ENCODE peak calls at places on chromosomes 12 and 14, in seven cellular contexts. Z is GM23338; P is neural progenitor cell; Y is mucosa of descending colon; R is cardiac muscle cell; A is A549; I is CD8-positive, alpha-beta T cell. F is an unnamed sample. For H3K4me1, the result is how much of the 10 kb centered on the place peaks cover.

GRCh38 chr12:92574046-92574783 is 128.6 kb upstream of the PLEKHG7 start:
- DNase-seq in P (peak), A (peak), I (no peak), Y (no peak), R (peak), Z (peak), F (no peak)

GRCh38 chr12:22333186-22333745 is 1.2 kb downstream of the ST8SIA1 start:
- DNase-seq in I (no peak), P (no peak), R (peak), Z (no peak), A (no peak), Y (no peak), F (no peak)

GRCh38 chr14:31752867-31753661 is 191.9 kb downstream of the NUBPL start:
- DNase-seq in Z (no peak), R (no peak), P (no peak), I (no peak), A (no peak), Y (no peak), F (no peak)

GRCh38 chr14:65709576-65709975 is 297.0 kb downstream of the FUT8 start:
- DNase-seq in A (no peak), Z (no peak), Y (no peak), R (peak), P (no peak), I (no peak), F (no peak)

GRCh38 chr14:21960636-21961035 is 287.0 kb upstream of the OR4E1 start:
- DNase-seq in Y (no peak), R (no peak), P (no peak), I (no peak), A (no peak), Z (no peak), F (no peak)

GRCh38 chr12:103809154-103809553 is 31.9 kb downstream of the NT5DC3 start:
- DNase-seq in Z (no peak), A (no peak), Y (no peak), I (no peak), R (no peak), P (no peak), F (no peak)

GRCh38 chr14:91367173-91368171 is 50.1 kb downstream of the CCDC88C start:
- DNase-seq in Z (no peak), Y (peak), P (no peak), A (peak), R (peak), I (peak), F (no peak)

GRCh38 chr14:77862154-77862783 is 62.4 kb downstream of the ADCK1 start:
- DNase-seq in R (peak), I (peak), Y (peak), P (peak), Z (peak), A (peak), F (peak)

GRCh38 chr12:53190108-53190729 is 9.5 kb upstream of the CSAD start:
- DNase-seq in Z (peak), A (peak), Y (peak), R (peak), I (peak), P (peak), F (no peak)

GRCh38 chr12:53956251-53956887 is 1.7 kb downstream of the HOXC12 start:
- DNase-seq in P (no peak), Z (no peak), I (no peak), A (no peak), Y (no peak), R (no peak), F (no peak)

GRCh38 chr12:51183816-51184215 is 10.9 kb upstream of the TFCP2 start:
- DNase-seq in P (no peak), I (no peak), Y (peak), Z (peak), A (no peak), R (peak), F (no peak)

GRCh38 chr14:57302883-57303282 is 34.1 kb downstream of the AP5M1 start:
- DNase-seq in I (no peak), A (no peak), R (peak), Z (no peak), Y (no peak), P (no peak), F (no peak)

GRCh38 chr12:10194160-10194559 is 15.3 kb downstream of the TMEM52B start:
- DNase-seq in Z (no peak), Y (no peak), A (no peak), P (no peak), I (no peak), R (no peak), F (no peak)

GRCh38 chr14:100535287-100536131 is 51.7 kb downstream of the BEGAIN start:
- DNase-seq in A (no peak), Y (no peak), R (no peak), Z (no peak), P (no peak), I (peak), F (peak)

GRCh38 chr14:103696466-103697071 is 18.7 kb downstream of the XRCC3 start:
- DNase-seq in R (peak), Y (no peak), Z (no peak), P (no peak), A (no peak), I (no peak), F (no peak)

GRCh38 chr12:108638141-108638823 is 4.6 kb upstream of the SELPLG start:
- DNase-seq in I (no peak), Y (peak), P (peak), A (no peak), Z (peak), R (peak), F (peak)

GRCh38 chr14:36986407-36986806 is 186.0 kb downstream of the SLC25A21 start:
- DNase-seq in A (no peak), R (no peak), Z (no peak), I (no peak), Y (no peak), P (no peak), F (no peak)

GRCh38 chr12:25861226-25861625 is 97.3 kb upstream of the RASSF8 start:
- DNase-seq in R (no peak), P (no peak), I (no peak), Y (no peak), Z (no peak), A (no peak), F (no peak)

GRCh38 chr14:73823339-73823885 is 28.2 kb upstream of the PTGR2 start:
- DNase-seq in R (no peak), I (no peak), Z (no peak), P (no peak), Y (no peak), A (no peak), F (no peak)

GRCh38 chr14:92491782-92492181 is 21.8 kb upstream of the RIN3 start:
- DNase-seq in Y (no peak), A (no peak), R (no peak), P (no peak), I (no peak), Z (no peak), F (no peak)

GRCh38 chr14:30223966-30224365 is 296.3 kb upstream of the PRKD1 start:
- DNase-seq in I (no peak), Z (no peak), A (no peak), P (no peak), Y (no peak), R (peak), F (no peak)

GRCh38 chr12:111598637-111599458 is at the start of gene ATXN2:
- DNase-seq in P (peak), Y (peak), A (no peak), Z (peak), I (peak), R (peak), F (no peak)

GRCh38 chr14:68634346-68634745 is 158.5 kb downstream of the ZFP36L1 start:
- DNase-seq in R (no peak), I (no peak), A (no peak), Y (no peak), Z (no peak), P (no peak), F (no peak)

GRCh38 chr14:103562385-103563088 is at the start of the genes BAG5 and COA8:
- DNase-seq in Z (peak), R (peak), P (peak), A (peak), I (peak), Y (peak), F (no peak)

GRCh38 chr14:72607386-72608125 is 286.3 kb downstream of the DPF3 start:
- DNase-seq in R (no peak), P (no peak), A (no peak), I (no peak), Z (no peak), Y (no peak), F (peak)

GRCh38 chr12:12736759-12737676 is 19.9 kb downstream of the CDKN1B start:
- DNase-seq in I (peak), Y (no peak), A (peak), R (peak), Z (peak), P (peak), F (no peak)

GRCh38 chr14:102092806-102093205 is 6.0 kb upstream of the HSP90AA1 start:
- DNase-seq in P (no peak), Z (no peak), Y (no peak), A (no peak), R (no peak), I (no peak), F (no peak)

GRCh38 chr12:31896514-31897039 is 62.6 kb upstream of the RESF1 start:
- DNase-seq in P (no peak), Z (peak), A (no peak), R (peak), I (peak), Y (peak), F (no peak)

GRCh38 chr14:35292770-35293561 is 784 bp downstream of the PSMA6 start:
- DNase-seq in Y (no peak), P (no peak), I (no peak), R (no peak), Z (no peak), A (no peak), F (no peak)

GRCh38 chr14:58362798-58363412 is 32.8 kb upstream of the TOMM20L start:
- DNase-seq in R (peak), P (peak), A (peak), I (no peak), Z (peak), Y (peak), F (no peak)

GRCh38 chr14:94367896-94368590 is 20.4 kb downstream of the SERPINA1 start:
- DNase-seq in R (no peak), Y (no peak), A (no peak), P (no peak), I (no peak), Z (no peak), F (no peak)
- TF ChIP-seq CTCF in R (no peak), Y (no peak), A (no peak), P (no peak), I (no peak), Z (no peak), F (no peak)

DNA sequence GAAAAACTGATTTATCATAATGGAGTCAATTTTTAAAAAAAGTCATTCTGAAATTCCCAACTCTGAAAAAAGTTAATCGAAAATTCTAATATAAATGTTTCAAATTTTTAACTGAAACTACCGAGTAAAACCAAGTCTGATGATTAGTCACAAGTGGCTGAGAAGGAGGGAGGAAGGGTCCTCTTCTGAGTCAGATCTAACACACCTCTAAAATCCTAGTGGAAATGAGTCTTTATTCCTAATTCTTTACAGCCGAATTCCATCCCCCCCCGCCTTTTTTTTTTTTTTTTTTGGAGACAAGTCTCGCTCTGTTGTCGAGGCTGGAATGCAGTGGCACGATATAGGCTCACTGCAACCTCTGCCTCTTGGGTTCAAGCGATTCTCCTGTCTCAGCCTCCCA is 37.9 kb downstream of the RAD9B start:
- DNase-seq in Y (no peak), A (no peak), Z (no peak), R (no peak), P (no peak), I (no peak), F (no peak)
- H3K4me1 ChIP-seq in Y (under half), A (under half), Z (under half), R (half or more), P (under half), I (under half), F (under half)

GRCh38 chr12:94390130-94390485 is 69.6 kb downstream of the CEP83 start:
- DNase-seq in R (no peak), Y (no peak), P (no peak), A (no peak), Z (peak), I (no peak), F (no peak)
- H3K4me3 ChIP-seq in R (no peak), Y (no peak), P (peak), A (no peak), Z (peak), I (no peak), F (no peak)

GRCh38 chr12:20567413-20567812 is 127.7 kb upstream of the SLCO1C1 start:
- DNase-seq in P (no peak), R (peak), I (no peak), Z (no peak), A (peak), Y (no peak), F (no peak)
- TF ChIP-seq CTCF in P (no peak), R (no peak), I (no peak), Z (no peak), A (no peak), Y (no peak), F (no peak)

DNA sequence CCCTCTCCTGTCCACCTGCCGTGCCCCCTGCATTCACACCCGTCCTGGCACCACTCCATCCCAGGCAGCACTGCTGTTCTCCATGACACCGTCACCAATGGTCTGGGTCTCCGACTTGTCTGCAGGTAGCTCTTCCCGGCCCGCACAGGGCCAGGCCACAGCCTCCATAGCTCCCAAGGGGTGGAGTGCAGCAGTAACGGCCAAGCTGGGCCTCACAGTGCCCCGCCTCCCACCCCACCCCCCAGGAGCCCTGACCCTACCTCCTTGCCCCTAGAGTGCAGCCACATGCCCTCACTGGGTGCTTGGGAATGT is 12.9 kb downstream of the FBRSL1 start:
- DNase-seq in I (no peak), A (no peak), P (no peak), Y (no peak), Z (no peak), R (no peak), F (no peak)
- H3K4me1 ChIP-seq in I (half or more), A (under half), P (under half), Y (under half), Z (under half), R (under half), F (under half)

GRCh38 chr12:6569312-6569711 is 1.2 kb upstream of the NOP2 start:
- DNase-seq in P (no peak), I (no peak), Y (no peak), A (no peak), Z (no peak), R (no peak), F (no peak)

GRCh38 chr12:6567824-6568617 is at the start of gene NOP2:
- DNase-seq in I (peak), Y (peak), P (peak), A (peak), R (peak), Z (peak), F (peak)

GRCh38 chr12:6570264-6570887 is 2.3 kb upstream of the NOP2 start:
- DNase-seq in I (peak), Y (peak), P (peak), Z (peak), R (no peak), A (peak), F (no peak)

GRCh38 chr12:6569786-6570185 is 1.7 kb upstream of the NOP2 start:
- DNase-seq in Z (no peak), P (no peak), Y (no peak), A (no peak), I (no peak), R (no peak), F (no peak)

GRCh38 chr12:6567112-6567680 is 895 bp downstream of the NOP2 start:
- DNase-seq in A (no peak), Z (no peak), R (no peak), P (no peak), Y (no peak), I (no peak), F (no peak)
- H3K4me3 ChIP-seq in A (peak), Z (peak), R (peak), P (peak), Y (peak), I (peak), F (peak)

GRCh38 chr12:38316391-38317129 is at the start of gene ALG10B:
- DNase-seq in Z (peak), Y (peak), A (peak), P (peak), R (peak), I (peak), F (peak)
- TF ChIP-seq CTCF in Z (peak), Y (peak), A (peak), P (peak), R (peak), I (peak), F (peak)

GRCh38 chr12:14560904-14561574 is 6.6 kb downstream of the PLBD1 start:
- DNase-seq in Y (no peak), I (no peak), A (no peak), R (no peak), Z (no peak), P (no peak), F (no peak)
- H3K4me1 ChIP-seq in Y (under half), I (under half), A (under half), R (under half), Z (under half), P (under half), F (under half)

GRCh38 chr14:59481407-59482119 is 2.6 kb downstream of the L3HYPDH start:
- DNase-seq in P (no peak), Z (no peak), I (no peak), A (peak), R (peak), Y (no peak), F (no peak)
- H3K4me3 ChIP-seq in P (no peak), Z (peak), I (no peak), A (peak), R (no peak), Y (no peak), F (peak)

F was measured in right atrium auricular region.